ENCODE peak calls at places on chromosomes 16 and 17, in eight cellular contexts. Z is MM.1S, K is keratinocyte, P is Karpas-422, I is HCT116, G is astrocyte, W is fibroblast of lung, A is IMR-90. T is an unnamed sample.
A peak's percentile ranks its signal among the peaks of the same experiment; 100 is the strongest.

GRCh38 chr17:64398330-64398729 is 7.7 kb upstream of the PECAM1 start:
- DNase-seq in Z (no peak), K (no peak), P (no peak), I (no peak), G (no peak), W (no peak), A (no peak), T (peak; percentile 87)

GRCh38 chr17:40498281-40499084 is 2.9 kb downstream of the TNS4 start:
- DNase-seq in Z (no peak), K (no peak), P (no peak), I (no peak), G (no peak), W (no peak), A (no peak), T (no peak)

GRCh38 chr17:80374039-80374731 is 40.8 kb upstream of the ENDOV start:
- DNase-seq in Z (no peak), K (no peak), P (no peak), I (no peak), G (no peak), W (no peak), A (no peak), T (no peak)

GRCh38 chr17:62627904-62628603 is 584 bp downstream of the MRC2 start:
- DNase-seq in Z (no peak), K (no peak), P (no peak), I (no peak), G (peak; percentile 65), W (peak; percentile 76), A (peak; percentile 74), T (peak; percentile 73)

GRCh38 chr17:13134106-13134505 is 116.3 kb upstream of the ELAC2 start:
- DNase-seq in Z (no peak), K (no peak), P (no peak), I (no peak), G (no peak), W (no peak), A (no peak), T (no peak)

GRCh38 chr16:3904875-3905274 is 24.4 kb upstream of the CREBBP start:
- DNase-seq in Z (no peak), K (no peak), P (no peak), I (no peak), G (no peak), W (no peak), A (no peak), T (no peak)

GRCh38 chr17:61323696-61324539 is 75.7 kb upstream of the TBX2 start:
- DNase-seq in Z (no peak), K (no peak), P (no peak), I (no peak), G (no peak), W (no peak), A (peak; percentile 63), T (no peak)

GRCh38 chr16:70687172-70687531 is 1.3 kb upstream of the MTSS2 start:
- DNase-seq in Z (no peak), K (no peak), P (no peak), I (no peak), G (no peak), W (no peak), A (no peak), T (no peak)

GRCh38 chr16:53415504-53415903 is 18.8 kb upstream of the RBL2 start:
- DNase-seq in Z (peak; percentile 53), K (no peak), P (no peak), I (no peak), G (no peak), W (no peak), A (no peak), T (no peak)

GRCh38 chr17:66165537-66166123 is 26.3 kb downstream of the CEP112 start:
- DNase-seq in Z (peak; percentile 52), K (no peak), P (peak; percentile 77), I (peak; percentile 58), G (peak; percentile 24), W (peak; percentile 46), A (peak; percentile 75), T (peak; percentile 33)

GRCh38 chr16:67311607-67312449 is 14.7 kb downstream of the KCTD19 start:
- DNase-seq in Z (no peak), K (peak; percentile 100), P (no peak), I (peak; percentile 70), G (peak; percentile 100), W (peak; percentile 100), A (peak; percentile 100), T (no peak)

GRCh38 chr17:7405413-7405881 is 1.6 kb upstream of the TMEM256 start:
- DNase-seq in Z (no peak), K (no peak), P (no peak), I (no peak), G (no peak), W (no peak), A (no peak), T (peak; percentile 10)

GRCh38 chr16:70341600-70341999 is 5.1 kb upstream of the DDX19A start:
- DNase-seq in Z (no peak), K (no peak), P (no peak), I (no peak), G (no peak), W (no peak), A (no peak), T (no peak)

GRCh38 chr17:32777436-32777835 is 99.5 kb downstream of the MYO1D start:
- DNase-seq in Z (no peak), K (no peak), P (no peak), I (no peak), G (no peak), W (peak; percentile 5), A (peak; percentile 6), T (no peak)

GRCh38 chr17:34114174-34114573 is 140.9 kb upstream of the CCL2 start:
- DNase-seq in Z (no peak), K (no peak), P (no peak), I (no peak), G (no peak), W (no peak), A (no peak), T (no peak)

GRCh38 chr17:76034433-76035185 is 7.5 kb upstream of the EVPL start:
- DNase-seq in Z (no peak), K (no peak), P (no peak), I (no peak), G (no peak), W (no peak), A (no peak), T (no peak)

GRCh38 chr17:72476575-72476986 is 355.8 kb downstream of the SOX9 start:
- DNase-seq in Z (no peak), K (no peak), P (no peak), I (no peak), G (no peak), W (peak; percentile 29), A (no peak), T (no peak)

GRCh38 chr16:56682703-56683397 is 580 bp downstream of the MT1X start:
- DNase-seq in Z (no peak), K (no peak), P (peak; percentile 60), I (no peak), G (no peak), W (no peak), A (no peak), T (peak; percentile 16)

GRCh38 chr17:791807-792206 is 9.7 kb downstream of the MRM3 start:
- DNase-seq in Z (no peak), K (no peak), P (no peak), I (no peak), G (no peak), W (no peak), A (no peak), T (no peak)

GRCh38 chr16:72805486-72805885 is 242.4 kb downstream of the ZFHX3 start:
- DNase-seq in Z (no peak), K (no peak), P (no peak), I (no peak), G (no peak), W (no peak), A (no peak), T (no peak)

GRCh38 chr17:8470447-8471047 is 34.9 kb downstream of the NDEL1 start:
- DNase-seq in Z (no peak), K (no peak), P (no peak), I (no peak), G (peak; percentile 41), W (peak; percentile 62), A (no peak), T (no peak)

GRCh38 chr16:67245674-67246080 is 1.6 kb downstream of the FHOD1 start:
- DNase-seq in Z (no peak), K (no peak), P (no peak), I (no peak), G (no peak), W (no peak), A (no peak), T (no peak)

GRCh38 chr16:28304214-28304613 is 11.9 kb downstream of the SBK1 start:
- DNase-seq in Z (peak; percentile 40), K (no peak), P (peak; percentile 60), I (no peak), G (peak; percentile 17), W (peak; percentile 28), A (peak; percentile 40), T (peak; percentile 58)

GRCh38 chr16:2858245-2859025 is 465 bp upstream of the PRSS22 start:
- DNase-seq in Z (no peak), K (no peak), P (peak; percentile 41), I (peak; percentile 85), G (no peak), W (no peak), A (no peak), T (no peak)

GRCh38 chr16:88451586-88452484 is 1.2 kb upstream of the ZFPM1 start:
- DNase-seq in Z (no peak), K (no peak), P (peak; percentile 64), I (peak; percentile 36), G (no peak), W (no peak), A (no peak), T (peak; percentile 37)

GRCh38 chr17:39813631-39814030 is 50.5 kb downstream of the IKZF3 start:
- DNase-seq in Z (no peak), K (no peak), P (no peak), I (no peak), G (no peak), W (no peak), A (no peak), T (peak; percentile 77)

GRCh38 chr17:79923974-79924638 is 84.9 kb upstream of the CBX4 start:
- DNase-seq in Z (no peak), K (no peak), P (peak; percentile 86), I (peak; percentile 52), G (no peak), W (no peak), A (peak; percentile 12), T (peak; percentile 79)

GRCh38 chr17:47872019-47872650 is 21.2 kb upstream of the SP6 start:
- DNase-seq in Z (no peak), K (no peak), P (no peak), I (no peak), G (no peak), W (peak; percentile 22), A (no peak), T (no peak)
- H3K27me3 ChIP-seq in Z (peaks cover 93% of the 10 kb centered on the region), K (peaks cover 24% of the 10 kb centered on the region), P (no peaks in the 10 kb centered on the region), I (peaks cover 7% of the 10 kb centered on the region), G (peaks cover 56% of the 10 kb centered on the region), W (peaks cover 38% of the 10 kb centered on the region), A (peaks cover 55% of the 10 kb centered on the region), T (peaks cover 26% of the 10 kb centered on the region)

GRCh38 chr16:74607967-74608356 is 1.0 kb upstream of the GLG1 start:
- DNase-seq in Z (no peak), K (no peak), P (peak; percentile 66), I (no peak), G (no peak), W (no peak), A (peak; percentile 40), T (no peak)
- H2AFZ ChIP-seq in Z (no peak overlapping the region), K (peak overlapping the region; percentile 95), P (peak overlapping the region; percentile 64), I (peak overlapping the region; percentile 34), G (peak overlapping the region; percentile 89), W (peak overlapping the region; percentile 96), A (peak overlapping the region; percentile 85), T (no peak overlapping the region)

GRCh38 chr17:17693955-17694228 is 12.6 kb downstream of the RAI1 start:
- DNase-seq in Z (no peak), K (no peak), P (no peak), I (no peak), G (no peak), W (no peak), A (no peak), T (no peak)
- H3K27me3 ChIP-seq in Z (no peaks in the 10 kb centered on the region), K (no peaks in the 10 kb centered on the region), P (no peaks in the 10 kb centered on the region), I (no peaks in the 10 kb centered on the region), G (no peaks in the 10 kb centered on the region), W (no peaks in the 10 kb centered on the region), A (no peaks in the 10 kb centered on the region), T (no peaks in the 10 kb centered on the region)

GRCh38 chr17:67568961-67569360 is 148.8 kb upstream of the NOL11 start:
- DNase-seq in Z (no peak), K (no peak), P (no peak), I (no peak), G (no peak), W (no peak), A (no peak), T (no peak)
- H2AFZ ChIP-seq in Z (no peak overlapping the region), K (no peak overlapping the region), P (no peak overlapping the region), I (no peak overlapping the region), G (no peak overlapping the region), W (no peak overlapping the region), A (no peak overlapping the region), T (no peak overlapping the region)